ENCODE peak calls at places on chromosomes 7 and 10, in nine cellular contexts. G is heart left ventricle; L is GM23248; C is CD4-positive, alpha-beta memory T cell; O is endodermal cell; I is right lobe of liver; H is adrenal gland; U is astrocyte; K is Karpas-422. Y is an unnamed sample.

GRCh38 chr10:87847550-87847949 is 15.8 kb downstream of the KLLN start:
- DNase-seq in L (peak; percentile 79), G (no peak), C (no peak), K (no peak), H (no peak), U (no peak), I (no peak), O (no peak), Y (no peak)

GRCh38 chr7:16430133-16430532 is 8.8 kb upstream of the CRPPA start:
- DNase-seq in K (no peak), I (no peak), O (no peak), L (peak; percentile 46), U (peak; percentile 43), C (no peak), G (no peak), H (no peak), Y (no peak)

GRCh38 chr7:96388620-96389383 is 66.9 kb upstream of the SLC25A13 start:
- DNase-seq in U (peak; percentile 81), I (no peak), O (no peak), H (no peak), L (peak; percentile 89), K (no peak), C (no peak), G (no peak), Y (no peak)

GRCh38 chr10:18582803-18583202 is 68.6 kb downstream of the NSUN6 start:
- DNase-seq in G (no peak), I (no peak), L (no peak), O (no peak), H (no peak), U (peak; percentile 31), K (no peak), C (no peak), Y (no peak)

GRCh38 chr7:114663502-114663901 is 248.9 kb downstream of the FOXP2 start:
- DNase-seq in G (no peak), C (no peak), K (peak; percentile 42), U (peak; percentile 3), H (no peak), L (peak; percentile 42), O (no peak), I (no peak), Y (peak; percentile 63)

GRCh38 chr10:15794569-15794968 is 65.7 kb downstream of the MINDY3 start:
- DNase-seq in L (no peak), C (no peak), H (no peak), G (no peak), I (no peak), O (no peak), U (no peak), K (no peak), Y (no peak)

GRCh38 chr10:4355346-4355745 is 470.7 kb upstream of the AKR1E2 start:
- DNase-seq in H (no peak), L (no peak), O (no peak), U (peak; percentile 10), I (no peak), G (no peak), K (no peak), C (no peak), Y (no peak)

GRCh38 chr7:100823140-100823525 is 4.2 kb downstream of the EPHB4 start:
- DNase-seq in I (no peak), O (no peak), H (no peak), K (no peak), L (no peak), C (no peak), G (no peak), U (no peak), Y (no peak)

GRCh38 chr7:84799131-84799530 is 387.7 kb downstream of the SEMA3D start:
- DNase-seq in C (no peak), O (no peak), K (no peak), L (peak; percentile 11), I (no peak), U (no peak), G (peak; percentile 43), H (no peak), Y (peak; percentile 85)

GRCh38 chr7:71145906-71146901 is 14.3 kb downstream of the GALNT17 start:
- DNase-seq in U (no peak), I (no peak), L (no peak), K (no peak), C (no peak), G (peak; percentile 29), O (peak; percentile 50), H (no peak), Y (no peak)

GRCh38 chr7:93715234-93715633 is 140.7 kb upstream of the CALCR start:
- DNase-seq in H (peak; percentile 16), K (peak; percentile 65), O (peak; percentile 89), L (peak; percentile 47), C (no peak), G (peak; percentile 35), U (peak; percentile 18), I (peak; percentile 48), Y (peak; percentile 9)

GRCh38 chr10:29482591-29483421 is 152.0 kb downstream of the SVIL start:
- DNase-seq in L (peak; percentile 70), K (no peak), G (no peak), O (peak; percentile 81), I (no peak), H (no peak), C (no peak), U (peak; percentile 73), Y (no peak)

GRCh38 chr7:47765373-47765979 is 182.8 kb downstream of the PKD1L1 start:
- DNase-seq in L (no peak), O (no peak), K (no peak), U (no peak), H (no peak), C (no peak), I (no peak), G (no peak), Y (no peak)

GRCh38 chr7:75989084-75989725 is 5.2 kb downstream of the TMEM120A start:
- DNase-seq in K (no peak), I (peak; percentile 83), G (peak; percentile 92), U (no peak), L (no peak), C (no peak), H (peak; percentile 70), O (no peak), Y (no peak)

GRCh38 chr7:17990761-17991160 is 36.9 kb downstream of the PRPS1L1 start:
- DNase-seq in O (no peak), U (no peak), C (no peak), H (no peak), L (no peak), G (no peak), I (no peak), K (no peak), Y (no peak)

GRCh38 chr7:27148776-27149641 is 1.4 kb upstream of the HOXA6 start:
- DNase-seq in C (no peak), K (no peak), O (peak; percentile 19), I (no peak), G (no peak), H (peak; percentile 63), L (peak; percentile 75), U (no peak), Y (no peak)

GRCh38 chr7:75565129-75565528 is 73.0 kb downstream of the SPDYE5 start:
- DNase-seq in G (peak; percentile 37), L (peak; percentile 91), U (peak; percentile 95), I (no peak), O (no peak), C (no peak), K (no peak), H (peak; percentile 33), Y (no peak)

GRCh38 chr10:71712572-71713134 is 6.9 kb downstream of the C10orf105 start:
- DNase-seq in K (no peak), G (no peak), U (no peak), C (no peak), L (no peak), H (no peak), O (no peak), I (no peak), Y (no peak)

GRCh38 chr10:79096514-79096913 is 27.7 kb downstream of the ZMIZ1 start:
- DNase-seq in H (no peak), O (peak; percentile 73), C (no peak), K (no peak), U (no peak), L (no peak), I (no peak), G (no peak), Y (no peak)
- H3K4me1 ChIP-seq in H (peaks cover 87% of the 10 kb centered on the region), O (peaks cover 21% of the 10 kb centered on the region), C (peaks cover 36% of the 10 kb centered on the region), K (peaks cover 57% of the 10 kb centered on the region), U (peaks cover 50% of the 10 kb centered on the region), L (peaks cover 29% of the 10 kb centered on the region), I (no peaks in the 10 kb centered on the region), G (peaks cover 81% of the 10 kb centered on the region), Y (peaks cover 4% of the 10 kb centered on the region)

GRCh38 chr10:60461688-60462087 is 72.0 kb upstream of the ANK3 start:
- DNase-seq in H (no peak), O (no peak), K (no peak), U (no peak), G (no peak), C (no peak), L (no peak), I (no peak), Y (no peak)

GRCh38 chr10:60464659-60465058 is 75.0 kb upstream of the ANK3 start:
- DNase-seq in G (no peak), C (no peak), U (no peak), I (no peak), H (no peak), K (no peak), L (no peak), O (no peak), Y (no peak)

GRCh38 chr10:60463726-60464125 is 74.1 kb upstream of the ANK3 start:
- DNase-seq in O (no peak), H (no peak), I (no peak), L (no peak), K (no peak), U (no peak), C (no peak), G (no peak), Y (no peak)

GRCh38 chr10:60456053-60456452 is 66.4 kb upstream of the ANK3 start:
- DNase-seq in G (no peak), H (no peak), C (no peak), L (peak; percentile 82), I (no peak), K (no peak), U (peak; percentile 27), O (peak; percentile 80), Y (no peak)

GRCh38 chr10:60460058-60460457 is 70.4 kb upstream of the ANK3 start:
- DNase-seq in U (no peak), L (no peak), G (no peak), O (no peak), H (no peak), K (no peak), I (no peak), C (no peak), Y (no peak)
- H3K4me1 ChIP-seq in U (no peaks in the 10 kb centered on the region), L (peaks cover 9% of the 10 kb centered on the region), G (peaks cover 5% of the 10 kb centered on the region), O (no peaks in the 10 kb centered on the region), H (no peaks in the 10 kb centered on the region), K (no peaks in the 10 kb centered on the region), I (no peaks in the 10 kb centered on the region), C (no peaks in the 10 kb centered on the region), Y (no peaks in the 10 kb centered on the region)

GRCh38 chr7:20219062-20219445 is 1.9 kb upstream of the MACC1 start:
- DNase-seq in U (no peak), L (no peak), C (no peak), I (no peak), H (no peak), O (no peak), G (no peak), K (peak; percentile 53), Y (no peak)
- H3K4me1 ChIP-seq in U (peaks cover 37% of the 10 kb centered on the region), L (peaks cover 53% of the 10 kb centered on the region), C (no peaks in the 10 kb centered on the region), I (no peaks in the 10 kb centered on the region), H (peaks cover 21% of the 10 kb centered on the region), O (peaks cover 9% of the 10 kb centered on the region), G (peaks cover 39% of the 10 kb centered on the region), K (peaks cover 71% of the 10 kb centered on the region), Y (peaks cover 1% of the 10 kb centered on the region)

DNA sequence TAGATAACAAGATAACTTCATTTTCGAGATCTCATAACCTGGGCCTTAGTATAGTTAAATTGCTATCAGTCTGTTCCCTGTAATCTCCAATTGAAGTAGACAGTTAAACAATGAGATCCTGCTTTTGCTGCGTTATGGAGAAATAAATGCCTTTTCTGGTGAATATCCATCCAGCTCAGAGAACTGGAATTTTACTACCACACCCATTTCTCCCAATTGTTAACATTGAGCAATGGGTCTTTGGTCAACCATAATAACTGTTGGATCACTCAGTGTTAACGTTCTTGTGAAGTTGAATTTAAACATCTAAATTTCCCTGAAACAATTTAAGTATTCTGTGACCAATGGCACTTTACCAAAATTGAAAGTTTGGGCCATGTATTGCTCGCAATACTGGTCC is 3.0 kb downstream of the CALU start:
- DNase-seq in I (no peak), O (no peak), C (no peak), L (peak; percentile 94), G (no peak), K (no peak), H (no peak), U (peak; percentile 60), Y (no peak)
- H3K4me1 ChIP-seq in I (no peaks in the 10 kb centered on the region), O (peaks cover 4% of the 10 kb centered on the region), C (peaks cover 41% of the 10 kb centered on the region), L (peaks cover 51% of the 10 kb centered on the region), G (peaks cover 66% of the 10 kb centered on the region), K (peaks cover 28% of the 10 kb centered on the region), H (peaks cover 38% of the 10 kb centered on the region), U (peaks cover 37% of the 10 kb centered on the region), Y (peaks cover under 1% of the 10 kb centered on the region)

Y was measured in small intestine.